ENCODE peak calls at places on chromosome X, in ten cellular contexts. One of them, this sample, is unnamed.
A peak's percentile ranks its signal among the peaks of the same experiment; 100 is the strongest.

GRCh38 chrX:43176686-43177085 is 398.7 kb upstream of the PPP1R2C start:
- DNase-seq in amniotic stem cell: no peak
- DNase-seq in pancreas: no peak
- DNase-seq in cardiac fibroblast: no peak
- DNase-seq in WTC11: no peak
- DNase-seq in activated CD4-positive, alpha-beta T cell treated with anti-CD3 and anti-CD28 coated beads, Interleukin-2, amount 50 U/mL, for 4 hours: no peak
- DNase-seq in AML-193: no peak
- DNase-seq in choroid plexus epithelial cell: no peak
- DNase-seq in H54: no peak
- DNase-seq in activated gamma-delta T cell treated with Interleukin-2 at 50 U/mL for 16 hours: no peak
- DNase-seq in this sample: no peak

GRCh38 chrX:25873196-25873595 is 264.9 kb upstream of the MAGEB18 start:
- DNase-seq in amniotic stem cell: no peak
- DNase-seq in pancreas: peak; percentile 42
- DNase-seq in cardiac fibroblast: peak; percentile 89
- DNase-seq in WTC11: no peak
- DNase-seq in activated CD4-positive, alpha-beta T cell treated with anti-CD3 and anti-CD28 coated beads, Interleukin-2, amount 50 U/mL, for 4 hours: no peak
- DNase-seq in AML-193: no peak
- DNase-seq in choroid plexus epithelial cell: no peak
- DNase-seq in H54: no peak
- DNase-seq in activated gamma-delta T cell treated with Interleukin-2 at 50 U/mL for 16 hours: no peak
- DNase-seq in this sample: peak; percentile 5

GRCh38 chrX:24241822-24242648 is 71.8 kb downstream of the SUPT20HL2 start:
- DNase-seq in amniotic stem cell: peak; percentile 0
- DNase-seq in pancreas: peak; percentile 57
- DNase-seq in cardiac fibroblast: peak; percentile 54
- DNase-seq in WTC11: no peak
- DNase-seq in activated CD4-positive, alpha-beta T cell treated with anti-CD3 and anti-CD28 coated beads, Interleukin-2, amount 50 U/mL, for 4 hours: no peak
- DNase-seq in AML-193: peak; percentile 26
- DNase-seq in choroid plexus epithelial cell: peak; percentile 55
- DNase-seq in H54: no peak
- DNase-seq in activated gamma-delta T cell treated with Interleukin-2 at 50 U/mL for 16 hours: peak; percentile 7
- DNase-seq in this sample: no peak

GRCh38 chrX:120428309-120428708 is 40.8 kb downstream of the LAMP2 start:
- DNase-seq in amniotic stem cell: no peak
- DNase-seq in pancreas: no peak
- DNase-seq in cardiac fibroblast: peak; percentile 30
- DNase-seq in WTC11: no peak
- DNase-seq in activated CD4-positive, alpha-beta T cell treated with anti-CD3 and anti-CD28 coated beads, Interleukin-2, amount 50 U/mL, for 4 hours: no peak
- DNase-seq in AML-193: no peak
- DNase-seq in choroid plexus epithelial cell: peak; percentile 29
- DNase-seq in H54: no peak
- DNase-seq in activated gamma-delta T cell treated with Interleukin-2 at 50 U/mL for 16 hours: no peak
- DNase-seq in this sample: no peak

GRCh38 chrX:103157511-103158316 is 57.2 kb upstream of the BEX4 start:
- DNase-seq in amniotic stem cell: peak; percentile 3
- DNase-seq in pancreas: peak; percentile 49
- DNase-seq in cardiac fibroblast: peak; percentile 69
- DNase-seq in WTC11: no peak
- DNase-seq in activated CD4-positive, alpha-beta T cell treated with anti-CD3 and anti-CD28 coated beads, Interleukin-2, amount 50 U/mL, for 4 hours: no peak
- DNase-seq in AML-193: peak; percentile 24
- DNase-seq in choroid plexus epithelial cell: peak; percentile 61
- DNase-seq in H54: no peak
- DNase-seq in activated gamma-delta T cell treated with Interleukin-2 at 50 U/mL for 16 hours: no peak
- DNase-seq in this sample: no peak

GRCh38 chrX:107721318-107721717 is 54.3 kb downstream of the TSC22D3 start:
- DNase-seq in amniotic stem cell: no peak
- DNase-seq in pancreas: no peak
- DNase-seq in cardiac fibroblast: no peak
- DNase-seq in WTC11: no peak
- DNase-seq in activated CD4-positive, alpha-beta T cell treated with anti-CD3 and anti-CD28 coated beads, Interleukin-2, amount 50 U/mL, for 4 hours: no peak
- DNase-seq in AML-193: no peak
- DNase-seq in choroid plexus epithelial cell: no peak
- DNase-seq in H54: no peak
- DNase-seq in activated gamma-delta T cell treated with Interleukin-2 at 50 U/mL for 16 hours: no peak
- DNase-seq in this sample: no peak

GRCh38 chrX:38804481-38805293 is 3.4 kb downstream of the MID1IP1 start:
- DNase-seq in amniotic stem cell: no peak
- DNase-seq in pancreas: peak; percentile 47
- DNase-seq in cardiac fibroblast: peak; percentile 41
- DNase-seq in WTC11: peak; percentile 12
- DNase-seq in activated CD4-positive, alpha-beta T cell treated with anti-CD3 and anti-CD28 coated beads, Interleukin-2, amount 50 U/mL, for 4 hours: peak; percentile 17
- DNase-seq in AML-193: no peak
- DNase-seq in choroid plexus epithelial cell: peak; percentile 17
- DNase-seq in H54: no peak
- DNase-seq in activated gamma-delta T cell treated with Interleukin-2 at 50 U/mL for 16 hours: peak; percentile 17
- DNase-seq in this sample: no peak

GRCh38 chrX:16633754-16634153 is 16.2 kb upstream of the S100G start:
- DNase-seq in amniotic stem cell: no peak
- DNase-seq in pancreas: no peak
- DNase-seq in cardiac fibroblast: peak; percentile 49
- DNase-seq in WTC11: no peak
- DNase-seq in activated CD4-positive, alpha-beta T cell treated with anti-CD3 and anti-CD28 coated beads, Interleukin-2, amount 50 U/mL, for 4 hours: no peak
- DNase-seq in AML-193: no peak
- DNase-seq in choroid plexus epithelial cell: peak; percentile 58
- DNase-seq in H54: no peak
- DNase-seq in activated gamma-delta T cell treated with Interleukin-2 at 50 U/mL for 16 hours: no peak
- DNase-seq in this sample: peak; percentile 32

GRCh38 chrX:2935364-2935748 is 6.2 kb upstream of the ARSD start:
- DNase-seq in amniotic stem cell: no peak
- DNase-seq in pancreas: no peak
- DNase-seq in cardiac fibroblast: peak; percentile 10
- DNase-seq in WTC11: no peak
- DNase-seq in activated CD4-positive, alpha-beta T cell treated with anti-CD3 and anti-CD28 coated beads, Interleukin-2, amount 50 U/mL, for 4 hours: no peak
- DNase-seq in AML-193: no peak
- DNase-seq in choroid plexus epithelial cell: no peak
- DNase-seq in H54: no peak
- DNase-seq in activated gamma-delta T cell treated with Interleukin-2 at 50 U/mL for 16 hours: no peak
- DNase-seq in this sample: no peak

GRCh38 chrX:81195712-81196111 is 6.0 kb downstream of the HMGN5 start:
- DNase-seq in amniotic stem cell: peak; percentile 2
- DNase-seq in pancreas: peak; percentile 53
- DNase-seq in cardiac fibroblast: peak; percentile 70
- DNase-seq in WTC11: peak; percentile 45
- DNase-seq in activated CD4-positive, alpha-beta T cell treated with anti-CD3 and anti-CD28 coated beads, Interleukin-2, amount 50 U/mL, for 4 hours: peak; percentile 41
- DNase-seq in AML-193: peak; percentile 42
- DNase-seq in choroid plexus epithelial cell: peak; percentile 74
- DNase-seq in H54: peak; percentile 12
- DNase-seq in activated gamma-delta T cell treated with Interleukin-2 at 50 U/mL for 16 hours: peak; percentile 64
- DNase-seq in this sample: peak; percentile 3

GRCh38 chrX:108018659-108019381 is 26.0 kb upstream of the VSIG1 start:
- DNase-seq in amniotic stem cell: no peak
- DNase-seq in pancreas: no peak
- DNase-seq in cardiac fibroblast: no peak
- DNase-seq in WTC11: no peak
- DNase-seq in activated CD4-positive, alpha-beta T cell treated with anti-CD3 and anti-CD28 coated beads, Interleukin-2, amount 50 U/mL, for 4 hours: no peak
- DNase-seq in AML-193: no peak
- DNase-seq in choroid plexus epithelial cell: no peak
- DNase-seq in H54: no peak
- DNase-seq in activated gamma-delta T cell treated with Interleukin-2 at 50 U/mL for 16 hours: peak; percentile 33
- DNase-seq in this sample: no peak

GRCh38 chrX:151181088-151181487 is 4.7 kb downstream of the GPR50 start:
- DNase-seq in amniotic stem cell: no peak
- DNase-seq in pancreas: no peak
- DNase-seq in cardiac fibroblast: no peak
- DNase-seq in WTC11: no peak
- DNase-seq in activated CD4-positive, alpha-beta T cell treated with anti-CD3 and anti-CD28 coated beads, Interleukin-2, amount 50 U/mL, for 4 hours: no peak
- DNase-seq in AML-193: no peak
- DNase-seq in choroid plexus epithelial cell: no peak
- DNase-seq in H54: no peak
- DNase-seq in activated gamma-delta T cell treated with Interleukin-2 at 50 U/mL for 16 hours: no peak
- DNase-seq in this sample: no peak

GRCh38 chrX:45502396-45502795 is 301.7 kb upstream of the DIPK2B start:
- DNase-seq in amniotic stem cell: no peak
- DNase-seq in pancreas: no peak
- DNase-seq in cardiac fibroblast: no peak
- DNase-seq in WTC11: no peak
- DNase-seq in activated CD4-positive, alpha-beta T cell treated with anti-CD3 and anti-CD28 coated beads, Interleukin-2, amount 50 U/mL, for 4 hours: no peak
- DNase-seq in AML-193: no peak
- DNase-seq in choroid plexus epithelial cell: no peak
- DNase-seq in H54: no peak
- DNase-seq in activated gamma-delta T cell treated with Interleukin-2 at 50 U/mL for 16 hours: no peak
- DNase-seq in this sample: no peak

GRCh38 chrX:125444659-125445058 is 125.0 kb downstream of the TEX13C start:
- DNase-seq in amniotic stem cell: no peak
- DNase-seq in pancreas: no peak
- DNase-seq in cardiac fibroblast: peak; percentile 9
- DNase-seq in WTC11: no peak
- DNase-seq in activated CD4-positive, alpha-beta T cell treated with anti-CD3 and anti-CD28 coated beads, Interleukin-2, amount 50 U/mL, for 4 hours: no peak
- DNase-seq in AML-193: no peak
- DNase-seq in choroid plexus epithelial cell: no peak
- DNase-seq in H54: no peak
- DNase-seq in activated gamma-delta T cell treated with Interleukin-2 at 50 U/mL for 16 hours: no peak
- DNase-seq in this sample: no peak

GRCh38 chrX:99415470-99415869 is 994.6 kb downstream of the PCDH19 start:
- DNase-seq in amniotic stem cell: no peak
- DNase-seq in pancreas: no peak
- DNase-seq in cardiac fibroblast: no peak
- DNase-seq in WTC11: no peak
- DNase-seq in activated CD4-positive, alpha-beta T cell treated with anti-CD3 and anti-CD28 coated beads, Interleukin-2, amount 50 U/mL, for 4 hours: no peak
- DNase-seq in AML-193: no peak
- DNase-seq in choroid plexus epithelial cell: no peak
- DNase-seq in H54: no peak
- DNase-seq in activated gamma-delta T cell treated with Interleukin-2 at 50 U/mL for 16 hours: no peak
- DNase-seq in this sample: no peak

GRCh38 chrX:11293113-11293512 is at the start of gene AMELX:
- DNase-seq in amniotic stem cell: no peak
- DNase-seq in pancreas: no peak
- DNase-seq in cardiac fibroblast: no peak
- DNase-seq in WTC11: no peak
- DNase-seq in activated CD4-positive, alpha-beta T cell treated with anti-CD3 and anti-CD28 coated beads, Interleukin-2, amount 50 U/mL, for 4 hours: no peak
- DNase-seq in AML-193: no peak
- DNase-seq in choroid plexus epithelial cell: no peak
- DNase-seq in H54: no peak
- DNase-seq in activated gamma-delta T cell treated with Interleukin-2 at 50 U/mL for 16 hours: no peak
- DNase-seq in this sample: no peak

GRCh38 chrX:97446298-97446882 is 562.7 kb downstream of the RPA4 start:
- DNase-seq in amniotic stem cell: no peak
- DNase-seq in pancreas: no peak
- DNase-seq in cardiac fibroblast: peak; percentile 17
- DNase-seq in WTC11: no peak
- DNase-seq in activated CD4-positive, alpha-beta T cell treated with anti-CD3 and anti-CD28 coated beads, Interleukin-2, amount 50 U/mL, for 4 hours: no peak
- DNase-seq in AML-193: peak; percentile 2
- DNase-seq in choroid plexus epithelial cell: peak; percentile 14
- DNase-seq in H54: no peak
- DNase-seq in activated gamma-delta T cell treated with Interleukin-2 at 50 U/mL for 16 hours: no peak
- DNase-seq in this sample: no peak

GRCh38 chrX:47579537-47579936 is 2.7 kb upstream of the TIMP1 start:
- DNase-seq in amniotic stem cell: no peak
- DNase-seq in pancreas: no peak
- DNase-seq in cardiac fibroblast: peak; percentile 91
- DNase-seq in WTC11: no peak
- DNase-seq in activated CD4-positive, alpha-beta T cell treated with anti-CD3 and anti-CD28 coated beads, Interleukin-2, amount 50 U/mL, for 4 hours: peak; percentile 14
- DNase-seq in AML-193: no peak
- DNase-seq in choroid plexus epithelial cell: peak; percentile 87
- DNase-seq in H54: no peak
- DNase-seq in activated gamma-delta T cell treated with Interleukin-2 at 50 U/mL for 16 hours: no peak
- DNase-seq in this sample: no peak

GRCh38 chrX:15947648-15948317 is 93.2 kb upstream of the AP1S2 start:
- DNase-seq in amniotic stem cell: no peak
- DNase-seq in pancreas: no peak
- DNase-seq in cardiac fibroblast: peak; percentile 62
- DNase-seq in WTC11: peak; percentile 24
- DNase-seq in activated CD4-positive, alpha-beta T cell treated with anti-CD3 and anti-CD28 coated beads, Interleukin-2, amount 50 U/mL, for 4 hours: no peak
- DNase-seq in AML-193: no peak
- DNase-seq in choroid plexus epithelial cell: peak; percentile 43
- DNase-seq in H54: peak; percentile 7
- DNase-seq in activated gamma-delta T cell treated with Interleukin-2 at 50 U/mL for 16 hours: no peak
- DNase-seq in this sample: peak; percentile 15

GRCh38 chrX:23694606-23695005 is 27.3 kb downstream of the PRDX4 start:
- DNase-seq in amniotic stem cell: peak; percentile 3
- DNase-seq in pancreas: peak; percentile 44
- DNase-seq in cardiac fibroblast: peak; percentile 68
- DNase-seq in WTC11: peak; percentile 18
- DNase-seq in activated CD4-positive, alpha-beta T cell treated with anti-CD3 and anti-CD28 coated beads, Interleukin-2, amount 50 U/mL, for 4 hours: peak; percentile 9
- DNase-seq in AML-193: no peak
- DNase-seq in choroid plexus epithelial cell: peak; percentile 63
- DNase-seq in H54: no peak
- DNase-seq in activated gamma-delta T cell treated with Interleukin-2 at 50 U/mL for 16 hours: peak; percentile 17
- DNase-seq in this sample: peak; percentile 20

GRCh38 chrX:68503830-68504229 is 5.0 kb downstream of the YIPF6 start:
- DNase-seq in amniotic stem cell: no peak
- DNase-seq in pancreas: no peak
- DNase-seq in cardiac fibroblast: peak; percentile 37
- DNase-seq in WTC11: no peak
- DNase-seq in activated CD4-positive, alpha-beta T cell treated with anti-CD3 and anti-CD28 coated beads, Interleukin-2, amount 50 U/mL, for 4 hours: no peak
- DNase-seq in AML-193: no peak
- DNase-seq in choroid plexus epithelial cell: peak; percentile 23
- DNase-seq in H54: no peak
- DNase-seq in activated gamma-delta T cell treated with Interleukin-2 at 50 U/mL for 16 hours: no peak
- DNase-seq in this sample: no peak

GRCh38 chrX:103175944-103176753 is 38.8 kb upstream of the BEX4 start:
- DNase-seq in amniotic stem cell: peak; percentile 0
- DNase-seq in pancreas: peak; percentile 75
- DNase-seq in cardiac fibroblast: peak; percentile 57
- DNase-seq in WTC11: peak; percentile 60
- DNase-seq in activated CD4-positive, alpha-beta T cell treated with anti-CD3 and anti-CD28 coated beads, Interleukin-2, amount 50 U/mL, for 4 hours: peak; percentile 42
- DNase-seq in AML-193: peak; percentile 37
- DNase-seq in choroid plexus epithelial cell: peak; percentile 67
- DNase-seq in H54: no peak
- DNase-seq in activated gamma-delta T cell treated with Interleukin-2 at 50 U/mL for 16 hours: peak; percentile 50
- DNase-seq in this sample: no peak

GRCh38 chrX:47138171-47138570 is 6.3 kb downstream of the NDUFB11 start:
- DNase-seq in amniotic stem cell: no peak
- DNase-seq in pancreas: no peak
- DNase-seq in cardiac fibroblast: no peak
- DNase-seq in WTC11: no peak
- DNase-seq in activated CD4-positive, alpha-beta T cell treated with anti-CD3 and anti-CD28 coated beads, Interleukin-2, amount 50 U/mL, for 4 hours: no peak
- DNase-seq in AML-193: no peak
- DNase-seq in choroid plexus epithelial cell: no peak
- DNase-seq in H54: no peak
- DNase-seq in activated gamma-delta T cell treated with Interleukin-2 at 50 U/mL for 16 hours: no peak
- DNase-seq in this sample: no peak

GRCh38 chrX:17020371-17020770 is 73.9 kb downstream of the REPS2 start:
- DNase-seq in amniotic stem cell: no peak
- DNase-seq in pancreas: no peak
- DNase-seq in cardiac fibroblast: no peak
- DNase-seq in WTC11: no peak
- DNase-seq in activated CD4-positive, alpha-beta T cell treated with anti-CD3 and anti-CD28 coated beads, Interleukin-2, amount 50 U/mL, for 4 hours: no peak
- DNase-seq in AML-193: no peak
- DNase-seq in choroid plexus epithelial cell: no peak
- DNase-seq in H54: no peak
- DNase-seq in activated gamma-delta T cell treated with Interleukin-2 at 50 U/mL for 16 hours: no peak
- DNase-seq in this sample: no peak

GRCh38 chrX:45803383-45803921 is 602.8 kb upstream of the DIPK2B start:
- DNase-seq in amniotic stem cell: peak; percentile 34
- DNase-seq in pancreas: no peak
- DNase-seq in cardiac fibroblast: peak; percentile 95
- DNase-seq in WTC11: no peak
- DNase-seq in activated CD4-positive, alpha-beta T cell treated with anti-CD3 and anti-CD28 coated beads, Interleukin-2, amount 50 U/mL, for 4 hours: peak; percentile 31
- DNase-seq in AML-193: peak; percentile 56
- DNase-seq in choroid plexus epithelial cell: peak; percentile 85
- DNase-seq in H54: no peak
- DNase-seq in activated gamma-delta T cell treated with Interleukin-2 at 50 U/mL for 16 hours: no peak
- DNase-seq in this sample: no peak

GRCh38 chrX:130247996-130248395 is 20.7 kb downstream of the ZNF280C start:
- DNase-seq in amniotic stem cell: no peak
- DNase-seq in pancreas: no peak
- DNase-seq in cardiac fibroblast: no peak
- DNase-seq in WTC11: no peak
- DNase-seq in activated CD4-positive, alpha-beta T cell treated with anti-CD3 and anti-CD28 coated beads, Interleukin-2, amount 50 U/mL, for 4 hours: no peak
- DNase-seq in AML-193: no peak
- DNase-seq in choroid plexus epithelial cell: no peak
- DNase-seq in H54: no peak
- DNase-seq in activated gamma-delta T cell treated with Interleukin-2 at 50 U/mL for 16 hours: no peak
- DNase-seq in this sample: no peak

GRCh38 chrX:82218361-82218760 is 1016.5 kb downstream of the SH3BGRL start:
- DNase-seq in amniotic stem cell: no peak
- DNase-seq in pancreas: no peak
- DNase-seq in cardiac fibroblast: peak; percentile 33
- DNase-seq in WTC11: no peak
- DNase-seq in activated CD4-positive, alpha-beta T cell treated with anti-CD3 and anti-CD28 coated beads, Interleukin-2, amount 50 U/mL, for 4 hours: no peak
- DNase-seq in AML-193: peak; percentile 19
- DNase-seq in choroid plexus epithelial cell: peak; percentile 24
- DNase-seq in H54: no peak
- DNase-seq in activated gamma-delta T cell treated with Interleukin-2 at 50 U/mL for 16 hours: no peak
- DNase-seq in this sample: no peak

GRCh38 chrX:82127228-82128123 is 925.6 kb downstream of the SH3BGRL start:
- DNase-seq in amniotic stem cell: no peak
- DNase-seq in pancreas: no peak
- DNase-seq in cardiac fibroblast: no peak
- DNase-seq in WTC11: no peak
- DNase-seq in activated CD4-positive, alpha-beta T cell treated with anti-CD3 and anti-CD28 coated beads, Interleukin-2, amount 50 U/mL, for 4 hours: no peak
- DNase-seq in AML-193: no peak
- DNase-seq in choroid plexus epithelial cell: no peak
- DNase-seq in H54: no peak
- DNase-seq in activated gamma-delta T cell treated with Interleukin-2 at 50 U/mL for 16 hours: no peak
- DNase-seq in this sample: no peak